ENCODE peak calls at places on chromosomes 2 and 18, in five cellular contexts. T, W, X, B and D are unnamed samples.

GRCh38 chr2:24253303-24253919 is 78.6 kb downstream of the FAM228A start:
- DNase-seq in W (no peak), B (peak; percentile 13), X (no peak), T (peak; percentile 21), D (no peak)

GRCh38 chr2:169397697-169398096 is 35.4 kb upstream of the LRP2 start:
- DNase-seq in T (no peak), W (no peak), X (no peak), B (no peak), D (no peak)

GRCh38 chr2:131055169-131056065 is 37.8 kb downstream of the FAM168B start:
- DNase-seq in B (peak; percentile 78), W (no peak), T (no peak), X (no peak), D (no peak)

GRCh38 chr2:3041841-3042600 is 335.6 kb downstream of the EIPR1 start:
- DNase-seq in B (no peak), W (no peak), X (no peak), T (no peak), D (no peak)

GRCh38 chr2:7031424-7032245 is 114.4 kb downstream of the RNF144A start:
- DNase-seq in B (peak; percentile 24), T (no peak), W (no peak), X (no peak), D (peak; percentile 13)

GRCh38 chr2:232523682-232524597 is 2.0 kb upstream of the CHRND start:
- DNase-seq in X (peak; percentile 41), B (peak; percentile 28), W (peak; percentile 68), T (peak; percentile 78), D (peak; percentile 62)

GRCh38 chr2:231672617-231673347 is 35.5 kb upstream of the PTMA start:
- DNase-seq in B (peak; percentile 46), X (no peak), W (no peak), T (peak; percentile 67), D (peak; percentile 61)

GRCh38 chr2:112773510-112773909 is 9.1 kb upstream of the CKAP2L start:
- DNase-seq in W (no peak), T (no peak), B (no peak), X (no peak), D (no peak)

GRCh38 chr2:18659891-18660290 is 70.5 kb upstream of the NT5C1B start:
- DNase-seq in T (no peak), X (no peak), B (no peak), W (no peak), D (no peak)

GRCh38 chr2:101179982-101180381 is 28.8 kb upstream of the TBC1D8 start:
- DNase-seq in X (no peak), B (no peak), W (no peak), T (no peak), D (no peak)

GRCh38 chr2:121483021-121483420 is 47.7 kb upstream of the RNU4ATAC start:
- DNase-seq in B (peak; percentile 85), T (no peak), X (no peak), W (no peak), D (no peak)

GRCh38 chr2:100285691-100286090 is 36.6 kb downstream of the LONRF2 start:
- DNase-seq in X (no peak), W (no peak), B (peak; percentile 93), T (no peak), D (no peak)

GRCh38 chr2:43898134-43898957 is 59.6 kb downstream of the ABCG8 start:
- DNase-seq in T (peak; percentile 64), B (no peak), W (peak; percentile 12), X (no peak), D (no peak)

GRCh38 chr2:130162968-130163367 is 18.1 kb upstream of the CCDC74B start:
- DNase-seq in B (no peak), W (no peak), X (no peak), T (no peak), D (no peak)

GRCh38 chr2:31384771-31385276 is 29.7 kb downstream of the XDH start:
- DNase-seq in X (no peak), B (peak; percentile 98), T (peak; percentile 79), W (no peak), D (no peak)

GRCh38 chr2:241141214-241141770 is 8.0 kb downstream of the PASK start:
- DNase-seq in B (no peak), X (no peak), W (no peak), T (no peak), D (no peak)

GRCh38 chr2:118062048-118062447 is 26.2 kb upstream of the INSIG2 start:
- DNase-seq in B (no peak), X (no peak), W (no peak), T (no peak), D (no peak)

GRCh38 chr2:118062669-118063068 is 25.6 kb upstream of the INSIG2 start:
- DNase-seq in X (no peak), W (no peak), B (no peak), T (no peak), D (no peak)

GRCh38 chr2:118058979-118059378 is 29.3 kb upstream of the INSIG2 start:
- DNase-seq in T (no peak), X (no peak), W (no peak), B (peak; percentile 65), D (no peak)

GRCh38 chr2:118059919-118060478 is 28.3 kb upstream of the INSIG2 start:
- DNase-seq in B (peak; percentile 99), W (no peak), T (no peak), X (no peak), D (no peak)

GRCh38 chr2:118061135-118061955 is 26.9 kb upstream of the INSIG2 start:
- DNase-seq in X (no peak), T (peak; percentile 10), B (peak; percentile 60), W (no peak), D (peak; percentile 4)
- TF ChIP-seq CTCF in X (no peak), T (peak; percentile 47), B (peak; percentile 40), W (peak; percentile 24), D (peak; percentile 30)

GRCh38 chr2:120436885-120437603 is 91.1 kb downstream of the INHBB start:
- DNase-seq in B (peak; percentile 7), T (peak; percentile 72), X (no peak), W (no peak), D (peak; percentile 59)
- TF ChIP-seq CTCF in B (peak; percentile 22), T (peak; percentile 69), X (peak; percentile 20), W (peak; percentile 55), D (peak; percentile 33)

GRCh38 chr2:211241891-211242290 is 685.5 kb downstream of the CPS1 start:
- DNase-seq in W (no peak), B (no peak), X (no peak), T (no peak), D (no peak)

DNA sequence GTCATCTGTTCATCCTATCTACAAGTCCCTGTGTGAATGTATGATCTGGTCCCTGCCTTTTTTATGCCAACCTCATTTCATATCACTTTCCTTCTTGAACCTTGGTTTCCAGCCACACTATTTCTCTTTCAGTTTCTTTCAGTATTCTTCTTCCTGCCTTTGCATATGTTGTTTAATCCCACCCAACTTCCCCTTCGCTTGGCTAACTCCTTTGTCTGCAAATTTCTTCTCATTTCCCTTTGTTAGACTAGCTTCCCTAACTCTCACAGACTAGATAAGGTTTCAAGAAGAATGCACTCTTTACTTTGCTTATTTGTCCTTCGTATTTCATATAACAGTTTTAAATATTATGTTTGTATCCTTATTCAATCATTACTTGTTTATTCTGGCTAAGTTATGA is 681.2 kb downstream of the CPS1 start:
- DNase-seq in X (no peak), T (no peak), B (no peak), W (no peak), D (no peak)
- TF ChIP-seq CTCF in X (no peak), T (no peak), B (no peak), W (no peak), D (no peak)

GRCh38 chr2:59996830-59997229 is 556.6 kb downstream of the BCL11A start:
- DNase-seq in T (no peak), W (no peak), B (no peak), X (no peak), D (no peak)
- TF ChIP-seq CTCF in T (no peak), W (no peak), B (no peak), X (no peak), D (no peak)

GRCh38 chr18:47417807-47418206 is 166.3 kb upstream of the SKOR2 start:
- DNase-seq in X (no peak), B (peak; percentile 4), T (no peak), W (no peak), D (no peak)

GRCh38 chr18:47422524-47422923 is 171.1 kb upstream of the SKOR2 start:
- DNase-seq in X (no peak), W (no peak), T (no peak), B (no peak), D (no peak)

GRCh38 chr18:47415888-47416287 is 164.4 kb upstream of the SKOR2 start:
- DNase-seq in T (no peak), W (no peak), B (no peak), X (no peak), D (no peak)

GRCh38 chr18:47420130-47420529 is 168.7 kb upstream of the SKOR2 start:
- DNase-seq in T (no peak), B (no peak), X (no peak), W (no peak), D (no peak)

DNA sequence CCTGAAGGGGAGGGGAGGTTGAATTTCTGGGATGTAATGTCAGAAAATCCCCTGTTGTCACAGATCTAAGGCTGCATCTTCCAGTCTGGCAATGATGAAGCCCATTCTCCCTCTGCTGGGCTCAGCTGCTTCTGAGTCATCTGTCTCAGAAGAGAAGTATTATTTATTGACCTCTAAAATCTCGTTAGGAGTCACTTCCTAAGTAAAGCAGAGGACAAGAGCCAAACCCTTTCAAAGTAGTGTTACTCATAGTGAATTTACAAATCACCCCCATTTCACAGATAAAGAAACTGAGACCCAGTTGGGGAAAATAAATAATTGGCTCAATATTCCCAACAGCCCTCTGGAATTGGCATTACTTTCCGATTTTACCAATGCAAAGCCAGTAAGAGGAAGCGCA is 167.3 kb upstream of the SKOR2 start:
- DNase-seq in W (no peak), B (peak; percentile 16), T (no peak), X (no peak), D (no peak)
- TF ChIP-seq CTCF in W (no peak), B (no peak), T (no peak), X (no peak), D (no peak)

GRCh38 chr18:38867680-38868079 is 1302.1 kb upstream of the CELF4 start:
- DNase-seq in T (no peak), W (no peak), B (no peak), X (no peak), D (no peak)
- TF ChIP-seq CTCF in T (no peak), W (no peak), B (no peak), X (no peak), D (no peak)

GRCh38 chr18:72601481-72601880 is 57.3 kb upstream of the CBLN2 start:
- DNase-seq in T (no peak), B (no peak), W (no peak), X (no peak), D (no peak)

GRCh38 chr18:72601944-72602343 is 57.8 kb upstream of the CBLN2 start:
- DNase-seq in X (no peak), T (no peak), B (no peak), W (no peak), D (no peak)

GRCh38 chr18:72605350-72605749 is 61.2 kb upstream of the CBLN2 start:
- DNase-seq in X (no peak), B (no peak), W (no peak), T (no peak), D (no peak)
- TF ChIP-seq CTCF in X (no peak), B (no peak), W (no peak), T (no peak), D (no peak)

GRCh38 chr2:156115338-156115737 is 217.2 kb downstream of the NR4A2 start:
- DNase-seq in B (peak; percentile 78), W (no peak), T (no peak), X (no peak), D (no peak)

GRCh38 chr2:156112323-156112722 is 220.2 kb downstream of the NR4A2 start:
- DNase-seq in B (no peak), W (no peak), T (no peak), X (no peak), D (no peak)

GRCh38 chr2:156116113-156116512 is 216.4 kb downstream of the NR4A2 start:
- DNase-seq in T (no peak), B (peak; percentile 30), W (no peak), X (no peak), D (no peak)

GRCh38 chr2:156110890-156111289 is 221.6 kb downstream of the NR4A2 start:
- DNase-seq in T (no peak), X (no peak), W (no peak), B (no peak), D (peak; percentile 46)
- TF ChIP-seq CTCF in T (no peak), X (no peak), W (no peak), B (no peak), D (no peak)